ENCODE peak calls at places on chromosomes 6 and 20, in six cellular contexts. D, Q, L, J, F and K are unnamed samples.

GRCh38 chr6:49342410-49342809 is 120.6 kb downstream of the MMUT start:
- DNase-seq in D (peak), Q (no peak), L (no peak), J (no peak), F (no peak), K (no peak)

GRCh38 chr6:134590449-134590848 is 272.5 kb upstream of the SGK1 start:
- DNase-seq in D (no peak), Q (no peak), L (no peak), J (peak), F (no peak), K (no peak)

GRCh38 chr6:108904731-108905130 is 56.5 kb downstream of the ARMC2 start:
- DNase-seq in D (no peak), Q (no peak), L (no peak), J (no peak), F (no peak), K (no peak)

GRCh38 chr20:42319614-42320013 is 701.4 kb upstream of the CHD6 start:
- DNase-seq in D (no peak), Q (no peak), L (no peak), J (no peak), F (no peak), K (no peak)

GRCh38 chr20:41657655-41658054 is 39.5 kb upstream of the CHD6 start:
- DNase-seq in D (no peak), Q (no peak), L (no peak), J (no peak), F (no peak), K (no peak)

GRCh38 chr6:106513813-106514212 is 115.5 kb downstream of the RTN4IP1 start:
- DNase-seq in D (no peak), Q (no peak), L (peak), J (no peak), F (no peak), K (no peak)

GRCh38 chr6:144338474-144338873 is 53.3 kb downstream of the UTRN start:
- DNase-seq in D (no peak), Q (no peak), L (no peak), J (no peak), F (no peak), K (no peak)

GRCh38 chr20:419556-420168 is 11.6 kb downstream of the RBCK1 start:
- DNase-seq in D (no peak), Q (no peak), L (no peak), J (no peak), F (no peak), K (no peak)

GRCh38 chr6:32668226-32668747 is 1.8 kb upstream of the HLA-DQB1 start:
- DNase-seq in D (no peak), Q (peak), L (no peak), J (no peak), F (no peak), K (no peak)

GRCh38 chr6:89826029-89826528 is 3.6 kb upstream of the CASP8AP2 start:
- DNase-seq in D (no peak), Q (no peak), L (no peak), J (peak), F (no peak), K (no peak)

GRCh38 chr6:34867484-34867883 is 20.4 kb downstream of the TAF11 start:
- DNase-seq in D (no peak), Q (no peak), L (no peak), J (peak), F (no peak), K (no peak)

GRCh38 chr20:56808732-56809131 is 179.6 kb downstream of the TFAP2C start:
- DNase-seq in D (no peak), Q (no peak), L (no peak), J (no peak), F (no peak), K (no peak)

GRCh38 chr6:106084106-106084963 is 1.8 kb upstream of the PRDM1 start:
- DNase-seq in D (peak), Q (peak), L (peak), J (peak), F (peak), K (peak)

GRCh38 chr6:100001915-100002388 is 7.9 kb upstream of the MCHR2 start:
- DNase-seq in D (peak), Q (peak), L (peak), J (peak), F (peak), K (peak)

GRCh38 chr6:17214106-17214505 is 67.1 kb upstream of the RBM24 start:
- DNase-seq in D (no peak), Q (no peak), L (no peak), J (no peak), F (no peak), K (no peak)

GRCh38 chr6:143007626-143008025 is 53.1 kb upstream of the AIG1 start:
- DNase-seq in D (no peak), Q (no peak), L (no peak), J (no peak), F (peak), K (no peak)

GRCh38 chr6:33727932-33728331 is 16.4 kb upstream of the UQCC2 start:
- DNase-seq in D (no peak), Q (peak), L (no peak), J (no peak), F (no peak), K (no peak)

GRCh38 chr6:30841644-30842504 is 42.4 kb upstream of the DDR1 start:
- DNase-seq in D (no peak), Q (no peak), L (no peak), J (peak), F (no peak), K (no peak)

GRCh38 chr20:37379967-37380828 is 34.3 kb downstream of the SRC start:
- DNase-seq in D (no peak), Q (peak), L (no peak), J (no peak), F (no peak), K (peak)

GRCh38 chr20:47397652-47398301 is 41.3 kb upstream of the ZMYND8 start:
- DNase-seq in D (no peak), Q (no peak), L (no peak), J (no peak), F (no peak), K (no peak)

GRCh38 chr6:27893836-27894807 is 18.1 kb downstream of the OR2B2 start:
- DNase-seq in D (peak), Q (peak), L (peak), J (peak), F (peak), K (peak)

GRCh38 chr6:125078602-125079321 is 74.8 kb upstream of the TPD52L1 start:
- DNase-seq in D (no peak), Q (no peak), L (no peak), J (no peak), F (no peak), K (no peak)

GRCh38 chr20:34794006-34794585 is 31.4 kb downstream of the NCOA6 start:
- DNase-seq in D (no peak), Q (no peak), L (no peak), J (no peak), F (no peak), K (no peak)

GRCh38 chr6:84137051-84137375 is 90.4 kb downstream of the CEP162 start:
- DNase-seq in D (no peak), Q (no peak), L (no peak), J (peak), F (no peak), K (no peak)

GRCh38 chr6:32852018-32852843 is 1.3 kb downstream of the TAP1 start:
- DNase-seq in D (no peak), Q (no peak), L (no peak), J (peak), F (no peak), K (no peak)

GRCh38 chr6:54617730-54618129 is 228.8 kb upstream of the FAM83B start:
- DNase-seq in D (no peak), Q (no peak), L (peak), J (peak), F (peak), K (no peak)

GRCh38 chr6:125748534-125749111 is 809 bp upstream of the HEY2 start:
- DNase-seq in D (no peak), Q (no peak), L (peak), J (peak), F (no peak), K (no peak)

GRCh38 chr20:14865169-14865568 is 527.8 kb upstream of the FLRT3 start:
- DNase-seq in D (no peak), Q (no peak), L (no peak), J (no peak), F (no peak), K (no peak)

GRCh38 chr6:35507221-35507620 is 5.5 kb downstream of the TULP1 start:
- DNase-seq in D (no peak), Q (no peak), L (no peak), J (no peak), F (no peak), K (no peak)

GRCh38 chr6:43943099-43943766 is 173.2 kb downstream of the VEGFA start:
- DNase-seq in D (no peak), Q (no peak), L (no peak), J (no peak), F (no peak), K (no peak)

GRCh38 chr20:23655551-23656211 is 17.9 kb upstream of the CST3 start:
- DNase-seq in D (no peak), Q (peak), L (no peak), J (no peak), F (no peak), K (no peak)

GRCh38 chr6:16762265-16762546 is 946 bp upstream of the ATXN1 start:
- DNase-seq in D (no peak), Q (no peak), L (no peak), J (no peak), F (no peak), K (no peak)

GRCh38 chr6:136517582-136517981 is 32.6 kb downstream of the MAP7 start:
- DNase-seq in D (no peak), Q (no peak), L (no peak), J (no peak), F (no peak), K (no peak)

GRCh38 chr6:4300917-4301316 is 165.5 kb upstream of the ECI2 start:
- DNase-seq in D (no peak), Q (no peak), L (no peak), J (no peak), F (no peak), K (no peak)

GRCh38 chr6:4305056-4305455 is 169.7 kb upstream of the ECI2 start:
- DNase-seq in D (no peak), Q (no peak), L (no peak), J (no peak), F (no peak), K (no peak)

GRCh38 chr6:4301871-4302270 is 166.5 kb upstream of the ECI2 start:
- DNase-seq in D (no peak), Q (no peak), L (no peak), J (no peak), F (no peak), K (no peak)

GRCh38 chr6:4303638-4304037 is 168.3 kb upstream of the ECI2 start:
- DNase-seq in D (no peak), Q (no peak), L (no peak), J (no peak), F (no peak), K (no peak)

GRCh38 chr6:4302524-4302923 is 167.1 kb upstream of the ECI2 start:
- DNase-seq in D (no peak), Q (no peak), L (no peak), J (no peak), F (no peak), K (no peak)
- TF ChIP-seq CTCF in D (no peak), Q (no peak), L (no peak), J (no peak), F (no peak), K (no peak)

GRCh38 chr6:111013144-111013905 is 31.5 kb downstream of the RPF2 start:
- DNase-seq in D (no peak), Q (no peak), L (no peak), J (peak), F (no peak), K (no peak)

GRCh38 chr6:111015656-111016190 is 33.9 kb downstream of the RPF2 start:
- DNase-seq in D (no peak), Q (no peak), L (no peak), J (peak), F (no peak), K (no peak)

GRCh38 chr6:111012143-111012452 is 30.3 kb downstream of the RPF2 start:
- DNase-seq in D (no peak), Q (no peak), L (no peak), J (no peak), F (no peak), K (no peak)

DNA sequence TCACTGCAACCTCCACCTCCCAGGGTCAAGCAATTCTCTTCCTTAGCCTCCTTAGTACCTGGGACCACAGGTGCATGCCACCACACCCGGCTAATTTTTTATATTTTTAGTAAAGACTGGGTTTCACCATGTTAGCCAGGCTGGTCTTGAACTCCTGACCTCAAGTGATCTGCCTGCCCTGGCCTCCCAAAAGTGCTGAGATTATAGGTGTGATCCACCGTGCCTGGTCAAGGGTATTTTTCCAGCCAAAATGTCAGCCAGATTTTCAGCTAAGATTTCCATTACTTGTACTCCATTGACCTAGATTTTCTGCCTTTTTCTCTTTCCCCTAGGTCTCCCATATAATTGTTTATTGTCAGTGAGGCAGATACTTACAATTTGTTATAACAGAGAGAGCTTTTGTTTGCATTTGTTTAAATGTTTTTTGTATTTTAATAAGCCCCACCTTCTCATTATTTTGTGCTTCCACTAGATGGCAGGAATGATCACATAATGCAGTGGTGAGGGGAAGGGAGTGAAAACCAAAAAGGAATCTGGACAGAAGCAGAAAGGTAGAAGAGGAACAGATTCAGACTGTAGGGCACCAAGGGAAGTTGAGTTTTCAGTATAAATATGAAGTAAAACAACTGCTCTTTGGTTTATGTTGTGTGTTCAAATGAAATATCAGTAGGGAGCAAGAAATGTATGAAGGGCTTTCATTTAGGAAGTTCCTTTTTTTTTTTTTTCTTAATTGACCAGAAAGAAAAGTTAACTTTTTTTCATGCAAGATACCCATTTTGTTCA is 29.7 kb downstream of the RPF2 start:
- DNase-seq in D (no peak), Q (no peak), L (peak), J (peak), F (no peak), K (no peak)
- TF ChIP-seq CTCF in D (no peak), Q (peak), L (peak), J (peak), F (peak), K (peak)

GRCh38 chr6:150637266-150637665 is 37.6 kb downstream of the PLEKHG1 start:
- DNase-seq in D (no peak), Q (no peak), L (no peak), J (no peak), F (no peak), K (no peak)
- TF ChIP-seq CTCF in D (no peak), Q (no peak), L (no peak), J (no peak), F (no peak), K (no peak)

DNA sequence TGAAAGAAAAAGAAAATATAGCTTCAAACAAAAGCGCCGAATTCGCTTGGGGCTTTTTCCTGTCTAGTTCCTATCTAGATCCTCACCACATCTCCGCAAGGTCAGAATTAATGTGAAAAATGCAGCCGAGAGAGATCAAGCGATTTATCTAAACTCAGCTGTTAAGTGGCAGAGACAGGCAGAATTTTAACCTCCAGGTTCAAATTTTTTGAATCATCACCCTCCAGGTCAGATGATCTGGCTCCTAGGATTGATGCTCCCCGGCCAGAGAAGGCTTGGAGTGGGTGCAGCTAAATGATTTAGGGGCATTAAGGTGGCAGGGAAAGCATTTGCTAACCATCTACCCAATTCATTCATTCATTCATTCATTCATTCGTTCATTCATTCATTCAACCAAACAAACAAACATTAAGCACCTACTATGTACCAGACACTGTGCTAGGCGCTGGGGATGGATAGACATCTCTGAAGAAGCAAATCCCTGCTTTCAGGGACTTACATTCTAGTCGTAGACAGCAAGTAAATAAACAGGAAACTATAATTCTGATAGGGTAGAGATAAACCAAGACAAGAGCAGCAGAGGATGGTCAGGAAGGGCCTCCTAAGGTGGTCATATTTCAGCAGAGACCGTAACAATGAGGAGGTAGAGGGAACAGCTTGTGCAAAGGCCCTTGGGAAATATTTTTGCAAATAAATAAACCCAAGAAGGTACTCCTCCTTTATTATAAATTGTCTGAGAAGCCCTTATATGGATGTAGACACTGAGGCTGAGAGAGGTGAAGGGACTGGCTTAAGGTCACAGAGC is 672 bp upstream of the UBE2V1 start:
- DNase-seq in D (no peak), Q (no peak), L (no peak), J (no peak), F (no peak), K (no peak)
- TF ChIP-seq CTCF in D (no peak), Q (no peak), L (no peak), J (no peak), F (no peak), K (no peak)

GRCh38 chr20:59403962-59404314 is 103.5 kb downstream of the EDN3 start:
- DNase-seq in D (no peak), Q (no peak), L (no peak), J (no peak), F (no peak), K (no peak)
- TF ChIP-seq CTCF in D (no peak), Q (no peak), L (no peak), J (no peak), F (no peak), K (no peak)

DNA sequence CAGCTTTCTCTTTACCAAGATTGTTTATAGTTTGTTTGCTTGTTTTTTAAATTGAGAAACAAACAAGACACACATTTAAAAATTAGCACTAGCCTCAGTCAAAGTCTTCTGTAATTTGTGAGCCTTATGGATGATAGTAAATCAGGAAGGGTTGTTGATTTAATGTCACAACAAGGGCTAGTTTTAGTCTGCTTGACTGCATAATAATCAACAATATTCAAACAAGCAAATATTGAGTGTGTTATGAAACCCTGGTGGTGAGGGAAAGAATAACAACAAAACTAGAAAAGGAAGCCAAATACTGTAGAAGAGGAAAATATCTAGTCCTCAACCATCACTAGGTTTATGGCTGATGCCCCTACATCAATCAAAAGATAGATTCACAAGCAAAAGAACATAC is 228.6 kb downstream of the TBC1D7 start:
- DNase-seq in D (no peak), Q (no peak), L (no peak), J (no peak), F (no peak), K (no peak)
- TF ChIP-seq CTCF in D (no peak), Q (no peak), L (peak), J (peak), F (no peak), K (peak)

GRCh38 chr6:86215323-86215722 is 572.6 kb upstream of the SYNCRIP start:
- DNase-seq in D (no peak), Q (no peak), L (no peak), J (no peak), F (no peak), K (no peak)
- TF ChIP-seq CTCF in D (no peak), Q (no peak), L (no peak), J (no peak), F (no peak), K (no peak)

GRCh38 chr20:44245977-44246376 is 1.1 kb upstream of the GDAP1L1 start:
- DNase-seq in D (no peak), Q (no peak), L (no peak), J (no peak), F (no peak), K (no peak)

GRCh38 chr20:44248420-44248759 is 1.3 kb downstream of the GDAP1L1 start:
- DNase-seq in D (no peak), Q (no peak), L (no peak), J (no peak), F (no peak), K (no peak)

GRCh38 chr20:44251284-44251683 is 4.2 kb downstream of the GDAP1L1 start:
- DNase-seq in D (no peak), Q (no peak), L (no peak), J (no peak), F (no peak), K (no peak)

GRCh38 chr20:44247131-44247571 is at the start of gene GDAP1L1:
- DNase-seq in D (peak), Q (no peak), L (no peak), J (no peak), F (no peak), K (peak)

DNA sequence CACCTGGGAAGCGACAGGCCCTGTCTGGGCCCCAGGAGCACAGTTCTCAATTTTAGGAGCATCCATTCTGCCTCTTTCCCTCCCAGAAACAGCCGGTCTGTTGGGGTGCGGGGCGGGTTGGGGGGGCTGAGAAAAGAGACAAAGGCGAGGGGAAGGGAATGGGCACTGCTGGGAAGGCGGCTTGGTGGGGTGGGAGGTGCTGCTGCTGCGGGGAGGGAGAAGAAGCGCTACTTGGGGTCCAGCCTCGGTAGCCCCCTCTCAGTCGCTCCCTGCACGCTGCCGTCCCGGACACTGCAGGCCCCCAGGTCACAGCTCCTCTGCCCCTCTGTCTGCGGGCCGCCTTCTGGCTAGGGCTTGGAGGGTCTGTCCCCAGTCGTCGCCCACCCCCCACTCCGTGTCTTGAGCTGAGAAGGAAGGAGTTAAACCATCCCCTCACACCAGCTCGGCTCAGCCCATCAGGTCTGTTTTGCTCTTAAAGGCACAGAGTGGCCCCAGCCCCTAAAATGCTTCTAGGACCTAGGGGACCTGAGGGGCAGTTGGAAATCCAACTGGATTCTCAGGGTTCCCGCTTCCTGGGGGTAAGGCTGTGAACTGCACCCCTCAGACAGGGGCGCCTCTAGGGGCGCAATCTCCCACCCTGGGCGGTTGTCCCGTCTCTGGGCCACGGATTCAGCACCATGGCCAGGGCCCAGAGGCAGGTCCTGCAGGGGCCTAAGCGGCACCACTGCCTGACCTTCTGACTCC is 740 bp downstream of the GDAP1L1 start:
- DNase-seq in D (peak), Q (no peak), L (peak), J (peak), F (peak), K (peak)
- TF ChIP-seq CTCF in D (peak), Q (no peak), L (peak), J (peak), F (peak), K (peak)